ENCODE peak calls at places on chromosomes 3 and 15, in six cellular contexts. M, A, V, Q, S and F are unnamed samples.

GRCh38 chr3:39170461-39170860 is 17.1 kb upstream of the CSRNP1 start:
- DNase-seq in M (no peak), V (no peak), A (no peak), S (peak; percentile 73), Q (no peak), F (no peak)

GRCh38 chr15:85333132-85333831 is 47.1 kb upstream of the AKAP13 start:
- DNase-seq in A (no peak), M (no peak), V (no peak), Q (no peak), S (no peak), F (no peak)

GRCh38 chr15:66233487-66234415 is 19.8 kb downstream of the MEGF11 start:
- DNase-seq in M (no peak), S (peak; percentile 72), V (no peak), Q (no peak), A (no peak), F (no peak)

GRCh38 chr3:123053107-123053506 is 13.7 kb upstream of the PDIA5 start:
- DNase-seq in M (no peak), Q (no peak), A (no peak), V (no peak), S (no peak), F (no peak)

GRCh38 chr15:100900136-100900894 is 18.8 kb upstream of the LRRK1 start:
- DNase-seq in Q (no peak), A (no peak), S (no peak), M (no peak), V (no peak), F (no peak)

GRCh38 chr3:141830508-141830907 is 45.9 kb upstream of the ATP1B3 start:
- DNase-seq in M (no peak), S (no peak), Q (no peak), V (no peak), A (no peak), F (no peak)

GRCh38 chr15:41494190-41494921 is 682 bp downstream of the ITPKA start:
- DNase-seq in V (no peak), Q (no peak), M (peak; percentile 55), S (peak; percentile 93), A (no peak), F (no peak)

GRCh38 chr3:15768421-15769255 is 29.1 kb downstream of the ANKRD28 start:
- DNase-seq in V (no peak), S (no peak), M (no peak), A (no peak), Q (no peak), F (no peak)

GRCh38 chr15:74784426-74784825 is 2.5 kb downstream of the CSK start:
- DNase-seq in V (no peak), A (no peak), Q (no peak), M (no peak), S (no peak), F (no peak)

GRCh38 chr3:186251948-186252619 is 110.0 kb downstream of the DGKG start:
- DNase-seq in S (no peak), A (no peak), Q (no peak), V (peak; percentile 85), M (no peak), F (no peak)

GRCh38 chr3:62003833-62004232 is 369.5 kb downstream of the FEZF2 start:
- DNase-seq in A (no peak), S (no peak), M (no peak), Q (no peak), V (no peak), F (no peak)

GRCh38 chr3:38026856-38027255 is 2.6 kb downstream of the PLCD1 start:
- DNase-seq in S (no peak), A (no peak), M (no peak), V (no peak), Q (no peak), F (no peak)

GRCh38 chr3:44476181-44476599 is 1.3 kb downstream of the ZNF445 start:
- DNase-seq in Q (no peak), V (no peak), A (no peak), M (peak; percentile 30), S (no peak), F (no peak)

GRCh38 chr15:87572381-87572780 is 684.2 kb downstream of the NTRK3 start:
- DNase-seq in Q (no peak), V (no peak), S (no peak), A (no peak), M (no peak), F (no peak)

GRCh38 chr15:65856821-65857455 is 12.4 kb upstream of the RAB11A start:
- DNase-seq in Q (peak; percentile 74), M (peak; percentile 74), A (peak; percentile 74), S (peak; percentile 22), V (peak; percentile 49), F (peak; percentile 80)

GRCh38 chr3:36730965-36731364 is 33.4 kb downstream of the DCLK3 start:
- DNase-seq in S (no peak), M (no peak), Q (no peak), V (no peak), A (no peak), F (no peak)